ENCODE peak calls at places on chromosomes 7 and 10, in six cellular contexts. L is suprapubic skin; F is NCI-H1105; G is activated naive CD4-positive, alpha-beta T cell; B is activated CD8-positive, alpha-beta memory T cell treated with anti-CD3 and anti-CD28 coated beads, Interleukin-2, amount 50 U/mL, for 4 hours; C is upper lobe of left lung. D is an unnamed sample.

GRCh38 chr10:8563478-8563877 is 509.0 kb downstream of the GATA3 start:
- DNase-seq in C (no peak), G (no peak), F (no peak), L (no peak), B (no peak), D (no peak)

GRCh38 chr10:114083040-114083439 is 39.4 kb downstream of the ADRB1 start:
- DNase-seq in G (no peak), F (no peak), C (no peak), L (no peak), B (no peak), D (no peak)

GRCh38 chr10:124279298-124279697 is 139.4 kb downstream of the OAT start:
- DNase-seq in B (no peak), G (no peak), L (no peak), F (no peak), C (no peak), D (no peak)

GRCh38 chr7:123754295-123754871 is 5.6 kb upstream of the WASL start:
- DNase-seq in C (no peak), L (no peak), B (no peak), F (no peak), G (no peak), D (no peak)

GRCh38 chr7:15780271-15780670 is 93.8 kb upstream of the MEOX2 start:
- DNase-seq in B (no peak), F (no peak), G (no peak), L (no peak), C (no peak), D (no peak)

GRCh38 chr7:57423768-57424167 is 26.2 kb upstream of the ZNF716 start:
- DNase-seq in G (no peak), F (no peak), C (no peak), L (no peak), B (no peak), D (no peak)

GRCh38 chr7:102093599-102094001 is 193.1 kb upstream of the SH2B2 start:
- DNase-seq in L (peak; percentile 28), C (no peak), G (no peak), F (no peak), B (no peak), D (no peak)

GRCh38 chr10:33211123-33211878 is 123.2 kb downstream of the NRP1 start:
- DNase-seq in L (no peak), B (no peak), C (peak; percentile 25), F (no peak), G (no peak), D (no peak)

GRCh38 chr7:24825931-24826661 is 68.8 kb upstream of the GSDME start:
- DNase-seq in G (no peak), B (no peak), C (no peak), F (no peak), L (no peak), D (no peak)

GRCh38 chr7:69739906-69740545 is 141.8 kb downstream of the AUTS2 start:
- DNase-seq in G (no peak), B (no peak), F (peak; percentile 14), C (no peak), L (peak; percentile 65), D (no peak)

GRCh38 chr10:119541459-119542356 is 811 bp downstream of the RGS10 start:
- DNase-seq in C (peak; percentile 90), F (no peak), L (no peak), G (peak; percentile 44), B (peak; percentile 79), D (no peak)

GRCh38 chr7:28038175-28038855 is 142.3 kb downstream of the JAZF1 start:
- DNase-seq in C (no peak), G (no peak), L (no peak), B (no peak), F (no peak), D (no peak)

GRCh38 chr10:97074256-97075145 is 111.3 kb downstream of the SLIT1 start:
- DNase-seq in L (no peak), F (no peak), C (peak; percentile 63), B (no peak), G (no peak), D (no peak)

GRCh38 chr7:14950013-14950412 is 47.5 kb upstream of the DGKB start:
- DNase-seq in L (no peak), F (no peak), B (no peak), C (no peak), G (no peak), D (no peak)

GRCh38 chr7:105439174-105439893 is 50.6 kb upstream of the SRPK2 start:
- DNase-seq in F (peak; percentile 8), G (no peak), L (no peak), B (no peak), C (no peak), D (no peak)

GRCh38 chr10:124037286-124037685 is 56.1 kb downstream of the CHST15 start:
- DNase-seq in G (no peak), L (no peak), F (no peak), B (no peak), C (no peak), D (no peak)

GRCh38 chr7:3408814-3409595 is 108.0 kb downstream of the SDK1 start:
- DNase-seq in C (no peak), G (no peak), B (no peak), F (peak; percentile 70), L (no peak), D (no peak)

GRCh38 chr10:17586741-17587720 is 30.1 kb downstream of the HACD1 start:
- DNase-seq in L (no peak), F (no peak), C (no peak), G (no peak), B (no peak), D (no peak)

GRCh38 chr10:3784510-3785250 is at the start of gene KLF6:
- DNase-seq in G (no peak), C (peak; percentile 94), B (peak; percentile 54), L (peak; percentile 84), F (no peak), D (peak; percentile 83)

GRCh38 chr10:102347236-102347828 is 48.2 kb upstream of the NFKB2 start:
- DNase-seq in G (no peak), L (no peak), F (no peak), C (no peak), B (no peak), D (no peak)

GRCh38 chr7:131893627-131894345 is 337.4 kb upstream of the PODXL start:
- DNase-seq in B (no peak), G (no peak), C (no peak), F (no peak), L (no peak), D (no peak)

GRCh38 chr7:127704211-127704610 is 52.2 kb downstream of the SND1 start:
- DNase-seq in B (no peak), G (no peak), L (no peak), F (no peak), C (no peak), D (no peak)

GRCh38 chr7:107826451-107826850 is 23.4 kb upstream of the SLC26A3 start:
- DNase-seq in B (no peak), G (no peak), C (no peak), L (no peak), F (no peak), D (no peak)

GRCh38 chr10:28842321-28842720 is 165.0 kb downstream of the BAMBI start:
- DNase-seq in G (no peak), F (no peak), B (no peak), C (no peak), L (no peak), D (no peak)

GRCh38 chr10:30057421-30057841 is 2.0 kb downstream of the JCAD start:
- DNase-seq in C (no peak), F (no peak), L (no peak), G (no peak), B (no peak), D (no peak)

GRCh38 chr7:1767524-1767923 is 97.4 kb downstream of the ELFN1 start:
- DNase-seq in L (no peak), G (no peak), F (no peak), C (no peak), B (no peak), D (peak; percentile 39)

GRCh38 chr10:83968052-83968451 is 171.3 kb upstream of the GHITM start:
- DNase-seq in C (no peak), F (no peak), L (no peak), G (no peak), B (no peak), D (no peak)

GRCh38 chr10:94320285-94320914 is 42.3 kb downstream of the NOC3L start:
- DNase-seq in B (peak; percentile 63), F (peak; percentile 43), C (no peak), L (no peak), G (no peak), D (no peak)

GRCh38 chr10:31604141-31604540 is 285.1 kb downstream of the ZEB1 start:
- DNase-seq in L (no peak), C (no peak), G (no peak), F (no peak), B (no peak), D (no peak)

GRCh38 chr10:132925614-132926013 is 16.8 kb downstream of the CFAP46 start:
- DNase-seq in C (no peak), G (no peak), B (no peak), F (no peak), L (no peak), D (no peak)

GRCh38 chr7:76397409-76398183 is 11.9 kb downstream of the SSC4D start:
- DNase-seq in L (peak; percentile 89), C (peak; percentile 97), B (peak; percentile 83), G (peak; percentile 41), F (no peak), D (peak; percentile 90)

GRCh38 chr7:5452937-5453540 is 29.4 kb upstream of the TNRC18 start:
- DNase-seq in C (no peak), B (no peak), F (no peak), L (no peak), G (no peak), D (no peak)

GRCh38 chr7:20647051-20647450 is 31.6 kb downstream of the ABCB5 start:
- DNase-seq in L (no peak), C (no peak), B (no peak), F (no peak), G (no peak), D (no peak)

GRCh38 chr7:116583653-116584052 is 58.8 kb downstream of the CAV1 start:
- DNase-seq in L (no peak), G (no peak), B (no peak), F (no peak), C (no peak), D (no peak)

GRCh38 chr10:79947083-79947415 is 1.9 kb downstream of the SFTPD start:
- DNase-seq in C (no peak), G (no peak), L (no peak), B (no peak), F (peak; percentile 4), D (no peak)

GRCh38 chr10:4383683-4384082 is 442.3 kb upstream of the AKR1E2 start:
- DNase-seq in G (no peak), B (no peak), L (no peak), F (no peak), C (no peak), D (no peak)

D was measured in cardiac septum.